ENCODE peak calls at places on chromosomes 1 and 21, in ten cellular contexts. One of them, this sample, is unnamed.

GRCh38 chr1:213761845-213762407 is 225.8 kb upstream of the PROX1 start:
- DNase-seq in left ventricle myocardium inferior: no peak
- DNase-seq in iPS DF 6.9: no peak
- DNase-seq in CD8-positive, alpha-beta memory T cell: no peak
- DNase-seq in colonic mucosa: no peak
- DNase-seq in effector memory CD4-positive, alpha-beta T cell: no peak
- DNase-seq in CD4-positive, alpha-beta T cell: peak
- DNase-seq in lower lobe of right lung: no peak
- DNase-seq in testis: no peak
- DNase-seq in caudate nucleus: no peak
- DNase-seq in this sample: peak

GRCh38 chr1:207826557-207827487 is 75.0 kb downstream of the CD46 start:
- DNase-seq in left ventricle myocardium inferior: no peak
- DNase-seq in iPS DF 6.9: no peak
- DNase-seq in CD8-positive, alpha-beta memory T cell: no peak
- DNase-seq in colonic mucosa: peak
- DNase-seq in effector memory CD4-positive, alpha-beta T cell: no peak
- DNase-seq in CD4-positive, alpha-beta T cell: no peak
- DNase-seq in lower lobe of right lung: no peak
- DNase-seq in testis: peak
- DNase-seq in caudate nucleus: no peak
- DNase-seq in this sample: no peak

GRCh38 chr1:109636201-109636952 is 16.7 kb downstream of the AMPD2 start:
- DNase-seq in left ventricle myocardium inferior: no peak
- DNase-seq in iPS DF 6.9: no peak
- DNase-seq in CD8-positive, alpha-beta memory T cell: no peak
- DNase-seq in colonic mucosa: no peak
- DNase-seq in effector memory CD4-positive, alpha-beta T cell: no peak
- DNase-seq in CD4-positive, alpha-beta T cell: no peak
- DNase-seq in lower lobe of right lung: no peak
- DNase-seq in testis: no peak
- DNase-seq in caudate nucleus: peak
- DNase-seq in this sample: no peak

GRCh38 chr1:59428828-59429227 is 131.9 kb downstream of the FGGY start:
- DNase-seq in left ventricle myocardium inferior: no peak
- DNase-seq in iPS DF 6.9: no peak
- DNase-seq in CD8-positive, alpha-beta memory T cell: no peak
- DNase-seq in colonic mucosa: peak
- DNase-seq in effector memory CD4-positive, alpha-beta T cell: no peak
- DNase-seq in CD4-positive, alpha-beta T cell: no peak
- DNase-seq in lower lobe of right lung: no peak
- DNase-seq in testis: no peak
- DNase-seq in caudate nucleus: no peak
- DNase-seq in this sample: no peak

GRCh38 chr1:63752176-63752575 is 21.6 kb upstream of the ROR1 start:
- DNase-seq in left ventricle myocardium inferior: no peak
- DNase-seq in iPS DF 6.9: no peak
- DNase-seq in CD8-positive, alpha-beta memory T cell: no peak
- DNase-seq in colonic mucosa: no peak
- DNase-seq in effector memory CD4-positive, alpha-beta T cell: no peak
- DNase-seq in CD4-positive, alpha-beta T cell: no peak
- DNase-seq in lower lobe of right lung: no peak
- DNase-seq in testis: no peak
- DNase-seq in caudate nucleus: no peak
- DNase-seq in this sample: no peak

GRCh38 chr1:156726549-156727226 is 1.6 kb upstream of the METTL25B start:
- DNase-seq in left ventricle myocardium inferior: no peak
- DNase-seq in iPS DF 6.9: no peak
- DNase-seq in CD8-positive, alpha-beta memory T cell: no peak
- DNase-seq in colonic mucosa: peak
- DNase-seq in effector memory CD4-positive, alpha-beta T cell: no peak
- DNase-seq in CD4-positive, alpha-beta T cell: peak
- DNase-seq in lower lobe of right lung: no peak
- DNase-seq in testis: peak
- DNase-seq in caudate nucleus: peak
- DNase-seq in this sample: peak

GRCh38 chr1:202291961-202292712 is 49.6 kb downstream of the UBE2T start:
- DNase-seq in left ventricle myocardium inferior: peak
- DNase-seq in iPS DF 6.9: no peak
- DNase-seq in CD8-positive, alpha-beta memory T cell: no peak
- DNase-seq in colonic mucosa: no peak
- DNase-seq in effector memory CD4-positive, alpha-beta T cell: no peak
- DNase-seq in CD4-positive, alpha-beta T cell: no peak
- DNase-seq in lower lobe of right lung: no peak
- DNase-seq in testis: peak
- DNase-seq in caudate nucleus: no peak
- DNase-seq in this sample: no peak

GRCh38 chr1:231139659-231140650 is 21.9 kb upstream of the TRIM67 start:
- DNase-seq in left ventricle myocardium inferior: no peak
- DNase-seq in iPS DF 6.9: no peak
- DNase-seq in CD8-positive, alpha-beta memory T cell: no peak
- DNase-seq in colonic mucosa: no peak
- DNase-seq in effector memory CD4-positive, alpha-beta T cell: no peak
- DNase-seq in CD4-positive, alpha-beta T cell: no peak
- DNase-seq in lower lobe of right lung: no peak
- DNase-seq in testis: no peak
- DNase-seq in caudate nucleus: no peak
- DNase-seq in this sample: no peak

GRCh38 chr21:10425856-10426255 is 95.5 kb upstream of the TPTE start:
- DNase-seq in left ventricle myocardium inferior: no peak
- DNase-seq in iPS DF 6.9: no peak
- DNase-seq in CD8-positive, alpha-beta memory T cell: no peak
- DNase-seq in colonic mucosa: no peak
- DNase-seq in effector memory CD4-positive, alpha-beta T cell: no peak
- DNase-seq in CD4-positive, alpha-beta T cell: no peak
- DNase-seq in lower lobe of right lung: no peak
- DNase-seq in testis: no peak
- DNase-seq in caudate nucleus: no peak
- DNase-seq in this sample: no peak

GRCh38 chr1:81681570-81681969 is 119.2 kb upstream of the ADGRL2 start:
- DNase-seq in left ventricle myocardium inferior: no peak
- DNase-seq in iPS DF 6.9: no peak
- DNase-seq in CD8-positive, alpha-beta memory T cell: no peak
- DNase-seq in colonic mucosa: no peak
- DNase-seq in effector memory CD4-positive, alpha-beta T cell: no peak
- DNase-seq in CD4-positive, alpha-beta T cell: no peak
- DNase-seq in lower lobe of right lung: no peak
- DNase-seq in testis: no peak
- DNase-seq in caudate nucleus: no peak
- DNase-seq in this sample: no peak

GRCh38 chr1:229855999-229856650 is 210.9 kb upstream of the GALNT2 start:
- DNase-seq in left ventricle myocardium inferior: no peak
- DNase-seq in iPS DF 6.9: no peak
- DNase-seq in CD8-positive, alpha-beta memory T cell: no peak
- DNase-seq in colonic mucosa: no peak
- DNase-seq in effector memory CD4-positive, alpha-beta T cell: no peak
- DNase-seq in CD4-positive, alpha-beta T cell: no peak
- DNase-seq in lower lobe of right lung: no peak
- DNase-seq in testis: no peak
- DNase-seq in caudate nucleus: peak
- DNase-seq in this sample: no peak

GRCh38 chr1:39272027-39272790 is 67.7 kb downstream of the MACF1 start:
- DNase-seq in left ventricle myocardium inferior: no peak
- DNase-seq in iPS DF 6.9: no peak
- DNase-seq in CD8-positive, alpha-beta memory T cell: no peak
- DNase-seq in colonic mucosa: no peak
- DNase-seq in effector memory CD4-positive, alpha-beta T cell: no peak
- DNase-seq in CD4-positive, alpha-beta T cell: no peak
- DNase-seq in lower lobe of right lung: no peak
- DNase-seq in testis: no peak
- DNase-seq in caudate nucleus: no peak
- DNase-seq in this sample: no peak

GRCh38 chr1:180893614-180894013 is 19.1 kb upstream of the KIAA1614 start:
- DNase-seq in left ventricle myocardium inferior: no peak
- DNase-seq in iPS DF 6.9: no peak
- DNase-seq in CD8-positive, alpha-beta memory T cell: no peak
- DNase-seq in colonic mucosa: no peak
- DNase-seq in effector memory CD4-positive, alpha-beta T cell: no peak
- DNase-seq in CD4-positive, alpha-beta T cell: no peak
- DNase-seq in lower lobe of right lung: no peak
- DNase-seq in testis: no peak
- DNase-seq in caudate nucleus: no peak
- DNase-seq in this sample: peak

GRCh38 chr21:32329776-32330175 is 31.1 kb downstream of the MRAP start:
- DNase-seq in left ventricle myocardium inferior: no peak
- DNase-seq in iPS DF 6.9: no peak
- DNase-seq in CD8-positive, alpha-beta memory T cell: no peak
- DNase-seq in colonic mucosa: no peak
- DNase-seq in effector memory CD4-positive, alpha-beta T cell: no peak
- DNase-seq in CD4-positive, alpha-beta T cell: no peak
- DNase-seq in lower lobe of right lung: no peak
- DNase-seq in testis: no peak
- DNase-seq in caudate nucleus: no peak
- DNase-seq in this sample: no peak
- H3K27ac ChIP-seq in left ventricle myocardium inferior: peak
- H3K27ac ChIP-seq in iPS DF 6.9: no peak
- H3K27ac ChIP-seq in CD8-positive, alpha-beta memory T cell: no peak
- H3K27ac ChIP-seq in colonic mucosa: no peak
- H3K27ac ChIP-seq in effector memory CD4-positive, alpha-beta T cell: no peak
- H3K27ac ChIP-seq in CD4-positive, alpha-beta T cell: no peak
- H3K27ac ChIP-seq in lower lobe of right lung: no peak
- H3K27ac ChIP-seq in testis: no peak
- H3K27ac ChIP-seq in caudate nucleus: peak
- H3K27ac ChIP-seq in this sample: no peak

GRCh38 chr21:38170705-38171682 is 85.8 kb upstream of the KCNJ15 start:
- DNase-seq in left ventricle myocardium inferior: no peak
- DNase-seq in iPS DF 6.9: no peak
- DNase-seq in CD8-positive, alpha-beta memory T cell: no peak
- DNase-seq in colonic mucosa: no peak
- DNase-seq in effector memory CD4-positive, alpha-beta T cell: no peak
- DNase-seq in CD4-positive, alpha-beta T cell: no peak
- DNase-seq in lower lobe of right lung: no peak
- DNase-seq in testis: no peak
- DNase-seq in caudate nucleus: no peak
- DNase-seq in this sample: no peak

GRCh38 chr21:38171723-38172344 is 85.0 kb upstream of the KCNJ15 start:
- DNase-seq in left ventricle myocardium inferior: no peak
- DNase-seq in iPS DF 6.9: peak
- DNase-seq in CD8-positive, alpha-beta memory T cell: no peak
- DNase-seq in colonic mucosa: no peak
- DNase-seq in effector memory CD4-positive, alpha-beta T cell: no peak
- DNase-seq in CD4-positive, alpha-beta T cell: no peak
- DNase-seq in lower lobe of right lung: no peak
- DNase-seq in testis: no peak
- DNase-seq in caudate nucleus: no peak
- DNase-seq in this sample: no peak

GRCh38 chr21:38166214-38166547 is 90.6 kb upstream of the KCNJ15 start:
- DNase-seq in left ventricle myocardium inferior: no peak
- DNase-seq in iPS DF 6.9: no peak
- DNase-seq in CD8-positive, alpha-beta memory T cell: no peak
- DNase-seq in colonic mucosa: no peak
- DNase-seq in effector memory CD4-positive, alpha-beta T cell: no peak
- DNase-seq in CD4-positive, alpha-beta T cell: no peak
- DNase-seq in lower lobe of right lung: no peak
- DNase-seq in testis: peak
- DNase-seq in caudate nucleus: no peak
- DNase-seq in this sample: no peak

GRCh38 chr21:38167345-38167744 is 89.4 kb upstream of the KCNJ15 start:
- DNase-seq in left ventricle myocardium inferior: no peak
- DNase-seq in iPS DF 6.9: no peak
- DNase-seq in CD8-positive, alpha-beta memory T cell: no peak
- DNase-seq in colonic mucosa: no peak
- DNase-seq in effector memory CD4-positive, alpha-beta T cell: no peak
- DNase-seq in CD4-positive, alpha-beta T cell: no peak
- DNase-seq in lower lobe of right lung: no peak
- DNase-seq in testis: no peak
- DNase-seq in caudate nucleus: no peak
- DNase-seq in this sample: no peak

GRCh38 chr21:38170283-38170682 is 86.5 kb upstream of the KCNJ15 start:
- DNase-seq in left ventricle myocardium inferior: no peak
- DNase-seq in iPS DF 6.9: no peak
- DNase-seq in CD8-positive, alpha-beta memory T cell: no peak
- DNase-seq in colonic mucosa: no peak
- DNase-seq in effector memory CD4-positive, alpha-beta T cell: no peak
- DNase-seq in CD4-positive, alpha-beta T cell: no peak
- DNase-seq in lower lobe of right lung: peak
- DNase-seq in testis: peak
- DNase-seq in caudate nucleus: no peak
- DNase-seq in this sample: no peak
- H3K27ac ChIP-seq in left ventricle myocardium inferior: no peak
- H3K27ac ChIP-seq in iPS DF 6.9: no peak
- H3K27ac ChIP-seq in CD8-positive, alpha-beta memory T cell: no peak
- H3K27ac ChIP-seq in colonic mucosa: no peak
- H3K27ac ChIP-seq in effector memory CD4-positive, alpha-beta T cell: no peak
- H3K27ac ChIP-seq in CD4-positive, alpha-beta T cell: no peak
- H3K27ac ChIP-seq in lower lobe of right lung: no peak
- H3K27ac ChIP-seq in testis: no peak
- H3K27ac ChIP-seq in caudate nucleus: no peak
- H3K27ac ChIP-seq in this sample: no peak

GRCh38 chr1:107467286-107467685 is 326.4 kb downstream of the NTNG1 start:
- DNase-seq in left ventricle myocardium inferior: no peak
- DNase-seq in iPS DF 6.9: no peak
- DNase-seq in CD8-positive, alpha-beta memory T cell: no peak
- DNase-seq in colonic mucosa: no peak
- DNase-seq in effector memory CD4-positive, alpha-beta T cell: no peak
- DNase-seq in CD4-positive, alpha-beta T cell: no peak
- DNase-seq in lower lobe of right lung: no peak
- DNase-seq in testis: no peak
- DNase-seq in caudate nucleus: no peak
- DNase-seq in this sample: no peak
- H3K27ac ChIP-seq in left ventricle myocardium inferior: no peak
- H3K27ac ChIP-seq in iPS DF 6.9: no peak
- H3K27ac ChIP-seq in CD8-positive, alpha-beta memory T cell: no peak
- H3K27ac ChIP-seq in colonic mucosa: no peak
- H3K27ac ChIP-seq in effector memory CD4-positive, alpha-beta T cell: no peak
- H3K27ac ChIP-seq in CD4-positive, alpha-beta T cell: no peak
- H3K27ac ChIP-seq in lower lobe of right lung: no peak
- H3K27ac ChIP-seq in testis: no peak
- H3K27ac ChIP-seq in caudate nucleus: no peak
- H3K27ac ChIP-seq in this sample: no peak

GRCh38 chr1:1109743-1110142 is 6.1 kb downstream of the C1orf159 start:
- DNase-seq in left ventricle myocardium inferior: no peak
- DNase-seq in iPS DF 6.9: no peak
- DNase-seq in CD8-positive, alpha-beta memory T cell: no peak
- DNase-seq in colonic mucosa: peak
- DNase-seq in effector memory CD4-positive, alpha-beta T cell: no peak
- DNase-seq in CD4-positive, alpha-beta T cell: no peak
- DNase-seq in lower lobe of right lung: peak
- DNase-seq in testis: no peak
- DNase-seq in caudate nucleus: no peak
- DNase-seq in this sample: no peak

GRCh38 chr1:1114431-1114830 is 1.5 kb downstream of the C1orf159 start:
- DNase-seq in left ventricle myocardium inferior: peak
- DNase-seq in iPS DF 6.9: no peak
- DNase-seq in CD8-positive, alpha-beta memory T cell: no peak
- DNase-seq in colonic mucosa: no peak
- DNase-seq in effector memory CD4-positive, alpha-beta T cell: no peak
- DNase-seq in CD4-positive, alpha-beta T cell: peak
- DNase-seq in lower lobe of right lung: peak
- DNase-seq in testis: no peak
- DNase-seq in caudate nucleus: no peak
- DNase-seq in this sample: no peak

GRCh38 chr1:1110561-1110971 is 5.3 kb downstream of the C1orf159 start:
- DNase-seq in left ventricle myocardium inferior: peak
- DNase-seq in iPS DF 6.9: no peak
- DNase-seq in CD8-positive, alpha-beta memory T cell: no peak
- DNase-seq in colonic mucosa: no peak
- DNase-seq in effector memory CD4-positive, alpha-beta T cell: no peak
- DNase-seq in CD4-positive, alpha-beta T cell: no peak
- DNase-seq in lower lobe of right lung: peak
- DNase-seq in testis: no peak
- DNase-seq in caudate nucleus: no peak
- DNase-seq in this sample: no peak

GRCh38 chr1:1112237-1112985 is 3.5 kb downstream of the C1orf159 start:
- DNase-seq in left ventricle myocardium inferior: peak
- DNase-seq in iPS DF 6.9: no peak
- DNase-seq in CD8-positive, alpha-beta memory T cell: no peak
- DNase-seq in colonic mucosa: no peak
- DNase-seq in effector memory CD4-positive, alpha-beta T cell: no peak
- DNase-seq in CD4-positive, alpha-beta T cell: no peak
- DNase-seq in lower lobe of right lung: peak
- DNase-seq in testis: no peak
- DNase-seq in caudate nucleus: no peak
- DNase-seq in this sample: no peak

GRCh38 chr1:1111516-1112236 is 4.2 kb downstream of the C1orf159 start:
- DNase-seq in left ventricle myocardium inferior: peak
- DNase-seq in iPS DF 6.9: no peak
- DNase-seq in CD8-positive, alpha-beta memory T cell: no peak
- DNase-seq in colonic mucosa: no peak
- DNase-seq in effector memory CD4-positive, alpha-beta T cell: no peak
- DNase-seq in CD4-positive, alpha-beta T cell: no peak
- DNase-seq in lower lobe of right lung: peak
- DNase-seq in testis: no peak
- DNase-seq in caudate nucleus: no peak
- DNase-seq in this sample: no peak
- H3K27ac ChIP-seq in left ventricle myocardium inferior: no peak
- H3K27ac ChIP-seq in iPS DF 6.9: no peak
- H3K27ac ChIP-seq in CD8-positive, alpha-beta memory T cell: no peak
- H3K27ac ChIP-seq in colonic mucosa: no peak
- H3K27ac ChIP-seq in effector memory CD4-positive, alpha-beta T cell: no peak
- H3K27ac ChIP-seq in CD4-positive, alpha-beta T cell: no peak
- H3K27ac ChIP-seq in lower lobe of right lung: no peak
- H3K27ac ChIP-seq in testis: no peak
- H3K27ac ChIP-seq in caudate nucleus: no peak
- H3K27ac ChIP-seq in this sample: no peak

This sample was measured in CD4-positive, CD25-positive, alpha-beta regulatory T cell.